ENCODE peak calls at places on chromosome 18, in six cellular contexts. K is coronary artery; F is colonic mucosa; A is left ventricle myocardium inferior; P is endothelial cell; Y is CD8-positive, alpha-beta T cell. V is an unnamed sample.

GRCh38 chr18:31041346-31042067 is 1.0 kb downstream of the DSC3 start:
- DNase-seq in P (peak; percentile 28), Y (no peak), A (no peak), F (peak; percentile 22), K (no peak), V (no peak)

GRCh38 chr18:25630682-25631081 is 278.7 kb upstream of the ZNF521 start:
- DNase-seq in K (no peak), A (no peak), Y (no peak), P (no peak), F (no peak), V (no peak)

GRCh38 chr18:10482363-10482984 is 28.0 kb downstream of the APCDD1 start:
- DNase-seq in K (no peak), A (no peak), Y (no peak), P (no peak), F (no peak), V (no peak)

GRCh38 chr18:30086351-30086750 is 956.2 kb downstream of the DSC3 start:
- DNase-seq in P (no peak), K (no peak), F (no peak), Y (no peak), A (no peak), V (no peak)

GRCh38 chr18:36035253-36035652 is 32.1 kb downstream of the RPRD1A start:
- DNase-seq in F (no peak), Y (no peak), A (no peak), P (no peak), K (no peak), V (no peak)

GRCh38 chr18:10497350-10497749 is 28.5 kb upstream of the NAPG start:
- DNase-seq in A (no peak), P (no peak), F (no peak), Y (no peak), K (no peak), V (no peak)

GRCh38 chr18:60649107-60649506 is 276.5 kb upstream of the MC4R start:
- DNase-seq in F (no peak), K (no peak), A (no peak), Y (no peak), P (no peak), V (no peak)

GRCh38 chr18:31043709-31044108 is 1.2 kb upstream of the DSC3 start:
- DNase-seq in K (no peak), Y (no peak), P (no peak), A (no peak), F (no peak), V (no peak)

GRCh38 chr18:64693756-64694155 is 544.9 kb upstream of the LINC00305 start:
- DNase-seq in Y (no peak), F (no peak), A (no peak), K (no peak), P (no peak), V (no peak)

DNA sequence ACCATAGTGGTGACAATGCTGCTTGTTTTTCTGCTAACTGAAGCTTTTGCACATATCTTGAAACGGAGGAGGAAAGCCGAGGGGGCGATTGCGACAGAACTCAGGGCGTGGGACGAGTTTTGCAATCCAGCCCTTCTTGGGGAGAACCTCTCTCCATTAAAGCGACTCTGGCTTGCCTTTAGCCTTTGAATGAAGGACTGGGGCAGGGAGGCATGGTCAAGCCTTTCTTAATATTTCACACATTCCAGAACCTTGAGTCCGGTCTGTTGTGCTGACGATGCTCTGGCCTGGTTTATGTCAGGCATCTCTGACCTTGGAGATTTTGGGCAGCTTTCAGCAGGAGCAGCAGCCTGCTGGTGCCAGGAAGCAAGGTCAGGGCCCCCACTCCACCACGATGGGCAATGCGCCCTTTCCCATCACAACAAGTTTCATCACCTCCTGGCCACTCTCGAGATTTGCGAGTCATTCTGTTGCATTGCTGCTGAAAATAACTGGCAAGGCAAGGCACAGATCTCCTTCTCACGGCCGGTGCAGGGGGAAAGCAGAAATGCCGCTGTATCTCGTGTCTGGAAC is 10.8 kb downstream of the EMILIN2 start:
- DNase-seq in P (no peak), Y (no peak), K (peak; percentile 94), A (peak; percentile 85), F (peak; percentile 60), V (peak; percentile 70)
- TF ChIP-seq CTCF in P (no peak), Y (no peak), K (no peak), A (no peak), F (no peak), V (no peak)

GRCh38 chr18:66560092-66560491 is 43.8 kb downstream of the CDH19 start:
- DNase-seq in F (peak; percentile 20), K (no peak), A (no peak), P (peak; percentile 34), Y (no peak), V (no peak)
- TF ChIP-seq CTCF in F (peak; percentile 35), K (no peak), A (peak; percentile 30), P (peak; percentile 33), Y (no peak), V (no peak)

DNA sequence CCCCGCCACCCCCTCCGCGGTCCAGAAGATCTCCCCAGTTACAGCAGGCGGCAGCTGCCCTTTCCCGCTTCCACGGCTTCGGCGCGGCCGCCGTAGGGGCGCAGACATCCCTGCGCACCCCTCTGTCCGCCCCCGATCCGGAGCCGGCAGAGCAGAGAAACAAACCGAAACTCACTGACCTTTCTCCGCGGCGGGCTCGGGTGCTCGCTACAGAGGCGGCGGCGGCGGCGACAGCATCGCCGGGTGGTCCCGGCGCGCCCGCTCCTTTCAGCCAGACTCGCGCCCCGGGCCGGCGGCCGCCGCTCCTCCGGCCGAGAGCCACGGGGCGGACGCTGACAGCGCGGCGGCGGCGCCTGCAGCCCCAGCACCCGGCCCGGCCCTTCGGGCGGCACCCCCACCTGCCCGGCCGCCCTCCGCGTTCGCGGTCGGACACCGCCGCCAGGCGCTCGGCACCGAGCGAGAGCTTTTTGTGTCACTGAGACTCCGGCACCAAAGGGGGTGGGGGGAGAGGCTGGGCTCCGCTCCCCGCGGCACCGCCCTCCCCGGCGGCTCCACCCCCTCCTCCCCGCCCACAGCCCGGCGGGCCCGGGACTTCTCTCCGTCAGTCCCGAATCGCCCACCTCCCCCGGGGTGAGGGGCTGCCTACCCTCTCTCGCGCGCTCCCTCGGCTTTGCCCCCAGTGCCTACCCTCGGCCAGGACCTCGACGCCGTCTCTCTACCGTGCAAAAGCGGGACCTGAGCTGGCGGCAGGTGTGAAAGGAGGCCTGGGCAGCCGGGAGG is 1.4 kb upstream of the RNF152 start:
- DNase-seq in F (peak; percentile 88), P (peak; percentile 62), K (peak; percentile 93), A (peak; percentile 81), Y (peak; percentile 64), V (no peak)
- TF ChIP-seq CTCF in F (no peak), P (no peak), K (no peak), A (peak; percentile 64), Y (no peak), V (no peak)

GRCh38 chr18:48296581-48296980 is 112.6 kb downstream of the ZBTB7C start:
- DNase-seq in P (no peak), F (no peak), A (no peak), Y (no peak), K (no peak), V (no peak)

GRCh38 chr18:48294894-48295585 is 114.1 kb downstream of the ZBTB7C start:
- DNase-seq in P (no peak), F (no peak), Y (no peak), A (no peak), K (no peak), V (no peak)

GRCh38 chr18:48293954-48294893 is 115.0 kb downstream of the ZBTB7C start:
- DNase-seq in A (no peak), P (no peak), F (no peak), K (no peak), Y (no peak), V (no peak)

GRCh38 chr18:48297139-48297538 is 112.0 kb downstream of the ZBTB7C start:
- DNase-seq in F (no peak), K (no peak), P (no peak), Y (no peak), A (no peak), V (no peak)

DNA sequence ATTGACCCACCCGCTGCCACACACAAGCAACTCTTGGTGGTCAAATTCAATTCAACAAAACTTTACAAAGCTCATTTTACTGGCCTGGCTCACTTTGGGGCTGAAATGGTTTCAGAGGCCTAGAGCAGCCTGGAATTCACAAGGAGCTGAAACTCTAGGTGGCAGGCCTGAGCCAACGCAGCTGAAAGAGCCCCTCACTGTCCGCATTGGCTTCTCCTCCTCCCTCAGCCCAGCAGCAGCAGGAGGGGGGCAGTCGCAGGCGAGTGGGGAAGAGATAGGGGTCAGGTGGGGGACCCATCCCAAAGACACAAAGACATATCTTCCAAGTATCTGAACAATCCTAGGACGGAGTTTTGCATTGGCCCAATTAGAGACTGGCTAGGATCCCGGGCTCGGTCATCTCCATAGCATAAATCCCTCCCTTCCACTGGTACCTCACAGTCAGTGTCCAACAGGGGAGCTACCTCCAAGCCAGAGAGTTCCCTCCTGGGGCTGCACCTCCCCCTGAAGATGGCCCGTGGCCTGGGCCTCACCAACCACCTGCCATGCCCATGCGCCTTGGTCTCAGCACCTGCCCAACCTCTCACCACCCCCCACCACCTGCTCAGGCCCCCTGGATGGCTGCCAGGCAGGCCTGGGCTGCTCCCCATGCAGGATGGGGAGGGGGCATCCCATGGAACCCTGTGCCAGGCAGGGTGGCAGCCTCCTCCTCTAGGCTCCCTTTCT is 113.4 kb downstream of the ZBTB7C start:
- DNase-seq in P (peak; percentile 33), K (no peak), Y (no peak), F (no peak), A (no peak), V (no peak)
- TF ChIP-seq CTCF in P (no peak), K (no peak), Y (no peak), F (no peak), A (peak; percentile 39), V (no peak)

GRCh38 chr18:48769006-48769646 is 181.6 kb downstream of the SMAD7 start:
- DNase-seq in A (no peak), F (no peak), P (no peak), Y (no peak), K (no peak), V (no peak)
- TF ChIP-seq CTCF in A (peak; percentile 29), F (no peak), P (no peak), Y (no peak), K (no peak), V (no peak)

DNA sequence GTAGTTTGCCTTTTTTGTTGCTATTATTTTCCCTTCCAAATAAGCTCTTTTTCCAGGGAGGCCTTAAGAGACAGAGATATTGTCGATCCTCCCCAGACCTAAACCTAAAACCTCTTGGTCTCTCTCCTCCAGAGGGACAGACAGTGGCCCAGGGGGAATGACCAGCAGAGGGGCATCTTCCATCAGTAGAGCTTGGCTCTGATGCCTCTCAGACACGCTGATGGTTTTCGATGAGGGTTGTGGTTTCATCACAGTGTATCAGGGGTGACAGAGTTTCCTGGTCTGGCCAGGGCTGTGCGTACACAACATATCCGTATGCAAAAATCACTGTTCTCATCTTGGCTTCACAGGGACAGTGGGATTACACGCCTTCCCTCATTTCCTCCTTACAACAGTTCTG is 68.6 kb downstream of the GATA6 start:
- DNase-seq in K (no peak), F (no peak), A (no peak), Y (peak; percentile 27), P (no peak), V (no peak)
- TF ChIP-seq CTCF in K (no peak), F (no peak), A (no peak), Y (no peak), P (no peak), V (no peak)

DNA sequence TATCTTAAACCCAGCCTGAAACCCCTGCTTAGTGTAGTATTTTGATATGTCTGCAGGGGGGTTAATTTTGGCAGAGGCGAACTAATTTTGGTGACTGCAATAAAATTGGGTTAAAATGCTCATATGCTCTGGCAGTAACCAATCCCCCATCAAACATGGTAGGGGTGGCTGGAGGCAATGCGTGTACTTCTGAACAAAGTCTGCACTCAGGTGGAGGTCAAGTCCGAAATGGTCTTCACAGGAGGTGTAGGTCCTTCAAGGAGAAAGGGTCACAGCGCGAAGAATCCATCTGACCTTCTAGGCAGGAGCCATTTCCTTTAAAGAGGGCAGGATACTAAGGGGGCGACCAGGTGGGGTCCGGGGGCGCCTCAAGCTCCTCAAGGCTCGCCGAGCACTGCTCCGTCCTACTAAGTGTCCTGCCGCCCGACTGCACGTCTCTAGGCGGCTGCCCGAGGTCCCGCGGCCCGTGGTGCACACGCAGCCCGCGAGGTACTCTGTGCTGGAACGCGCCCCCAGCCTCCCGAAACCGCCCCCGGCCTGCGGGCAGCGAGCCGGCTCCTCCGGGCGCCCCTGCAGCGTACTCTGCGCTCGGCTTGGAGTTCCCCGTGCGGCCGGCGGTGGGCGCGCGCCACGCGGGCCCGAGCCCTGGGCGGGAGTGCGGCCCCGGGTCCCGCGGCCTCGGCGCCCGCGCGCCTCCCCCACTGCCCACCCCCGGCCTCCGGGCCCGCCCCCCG is 1.7 kb upstream of the LDLRAD4 start:
- DNase-seq in Y (peak; percentile 45), K (peak; percentile 82), A (peak; percentile 59), F (peak; percentile 44), P (peak; percentile 68), V (no peak)
- TF ChIP-seq CTCF in Y (no peak), K (peak; percentile 21), A (peak; percentile 61), F (no peak), P (peak; percentile 11), V (no peak)